ENCODE peak calls at places on chromosome 16, in four cellular contexts. One of them, this sample, is unnamed.
A peak's percentile ranks its signal among the peaks of the same experiment; 100 is the strongest.

GRCh38 chr16:89845417-89845816 is 17.1 kb downstream of the SPIRE2 start:
- DNase-seq in HCT116: no peak
- DNase-seq in GM12878: no peak
- DNase-seq in H1: no peak
- DNase-seq in this sample: no peak

GRCh38 chr16:51193879-51194278 is 42.8 kb upstream of the SALL1 start:
- DNase-seq in GM12878: no peak
- DNase-seq in H1: no peak
- DNase-seq in HCT116: no peak
- DNase-seq in this sample: no peak

GRCh38 chr16:57755061-57755684 is 19.6 kb downstream of the KATNB1 start:
- DNase-seq in H1: no peak
- DNase-seq in HCT116: no peak
- DNase-seq in GM12878: no peak
- DNase-seq in this sample: no peak

GRCh38 chr16:57235128-57236092 is 9.6 kb upstream of the ARL2BP start:
- DNase-seq in HCT116: no peak
- DNase-seq in H1: no peak
- DNase-seq in GM12878: no peak
- DNase-seq in this sample: peak; percentile 23

GRCh38 chr16:85206472-85207356 is 94.4 kb upstream of the CIBAR2 start:
- DNase-seq in HCT116: no peak
- DNase-seq in H1: no peak
- DNase-seq in GM12878: no peak
- DNase-seq in this sample: no peak

GRCh38 chr16:4103741-4104140 is 12.5 kb downstream of the ADCY9 start:
- DNase-seq in GM12878: no peak
- DNase-seq in HCT116: no peak
- DNase-seq in H1: no peak
- DNase-seq in this sample: no peak

GRCh38 chr16:88920618-88921602 is 54.5 kb upstream of the PABPN1L start:
- DNase-seq in GM12878: no peak
- DNase-seq in H1: no peak
- DNase-seq in HCT116: no peak
- DNase-seq in this sample: no peak

GRCh38 chr16:8785408-8785807 is 12.0 kb downstream of the TMEM186 start:
- DNase-seq in H1: no peak
- DNase-seq in HCT116: no peak
- DNase-seq in GM12878: no peak
- DNase-seq in this sample: no peak

GRCh38 chr16:31365131-31365865 is 10.3 kb downstream of the ITGAX start:
- DNase-seq in HCT116: no peak
- DNase-seq in GM12878: no peak
- DNase-seq in H1: no peak
- DNase-seq in this sample: no peak

GRCh38 chr16:48146710-48147109 is 9.1 kb downstream of the ABCC12 start:
- DNase-seq in GM12878: no peak
- DNase-seq in H1: no peak
- DNase-seq in HCT116: no peak
- DNase-seq in this sample: no peak

GRCh38 chr16:59259074-59259963 is 525.2 kb upstream of the GOT2 start:
- DNase-seq in HCT116: no peak
- DNase-seq in GM12878: no peak
- DNase-seq in H1: no peak
- DNase-seq in this sample: no peak

GRCh38 chr16:11742041-11742535 is 569 bp downstream of the TXNDC11 start:
- DNase-seq in HCT116: no peak
- DNase-seq in GM12878: no peak
- DNase-seq in H1: no peak
- DNase-seq in this sample: peak; percentile 58

GRCh38 chr16:27109666-27110523 is 43.2 kb downstream of the C16orf82 start:
- DNase-seq in HCT116: no peak
- DNase-seq in GM12878: no peak
- DNase-seq in H1: peak; percentile 33
- DNase-seq in this sample: peak; percentile 93

GRCh38 chr16:8374586-8374985 is 215.7 kb downstream of the TMEM114 start:
- DNase-seq in H1: no peak
- DNase-seq in GM12878: no peak
- DNase-seq in HCT116: no peak
- DNase-seq in this sample: no peak

GRCh38 chr16:48123104-48123788 is 32.5 kb downstream of the ABCC12 start:
- DNase-seq in H1: no peak
- DNase-seq in GM12878: no peak
- DNase-seq in HCT116: peak; percentile 85
- DNase-seq in this sample: peak; percentile 59

GRCh38 chr16:13111747-13112146 is 210.3 kb downstream of the SHISA9 start:
- DNase-seq in HCT116: no peak
- DNase-seq in GM12878: no peak
- DNase-seq in H1: no peak
- DNase-seq in this sample: no peak

GRCh38 chr16:87678618-87679017 is 76.3 kb downstream of the JPH3 start:
- DNase-seq in GM12878: no peak
- DNase-seq in HCT116: no peak
- DNase-seq in H1: no peak
- DNase-seq in this sample: no peak

GRCh38 chr16:81623365-81624102 is 155.6 kb upstream of the PLCG2 start:
- DNase-seq in H1: no peak
- DNase-seq in GM12878: peak; percentile 37
- DNase-seq in HCT116: peak; percentile 53
- DNase-seq in this sample: peak; percentile 53
- TF ChIP-seq EGR1 in H1: no peak
- TF ChIP-seq EGR1 in GM12878: no peak
- TF ChIP-seq EGR1 in HCT116: no peak
- TF ChIP-seq EGR1 in this sample: no peak

GRCh38 chr16:234468-235305 is at the start of gene FAM234A:
- DNase-seq in HCT116: peak; percentile 62
- DNase-seq in GM12878: peak; percentile 77
- DNase-seq in H1: peak; percentile 68
- DNase-seq in this sample: peak; percentile 97

GRCh38 chr16:228917-229730 is at the start of gene LUC7L:
- DNase-seq in GM12878: peak; percentile 40
- DNase-seq in HCT116: peak; percentile 34
- DNase-seq in H1: peak; percentile 51
- DNase-seq in this sample: peak; percentile 97

GRCh38 chr16:230949-231348 is 1.7 kb upstream of the LUC7L start:
- DNase-seq in H1: no peak
- DNase-seq in GM12878: no peak
- DNase-seq in HCT116: no peak
- DNase-seq in this sample: no peak

GRCh38 chr16:228151-228855 is 946 bp downstream of the LUC7L start:
- DNase-seq in HCT116: no peak
- DNase-seq in H1: no peak
- DNase-seq in GM12878: no peak
- DNase-seq in this sample: no peak

GRCh38 chr16:229731-230281 is 557 bp upstream of the LUC7L start:
- DNase-seq in GM12878: no peak
- DNase-seq in H1: no peak
- DNase-seq in HCT116: no peak
- DNase-seq in this sample: no peak
- TF ChIP-seq EGR1 in GM12878: no peak
- TF ChIP-seq EGR1 in H1: no peak
- TF ChIP-seq EGR1 in HCT116: no peak
- TF ChIP-seq EGR1 in this sample: no peak

GRCh38 chr16:68216240-68216639 is 19.7 kb downstream of the ESRP2 start:
- DNase-seq in GM12878: no peak
- DNase-seq in H1: no peak
- DNase-seq in HCT116: no peak
- DNase-seq in this sample: no peak

GRCh38 chr16:68214726-68215125 is 21.2 kb downstream of the ESRP2 start:
- DNase-seq in HCT116: no peak
- DNase-seq in GM12878: no peak
- DNase-seq in H1: no peak
- DNase-seq in this sample: no peak

GRCh38 chr16:68219708-68220378 is 16.1 kb downstream of the ESRP2 start:
- DNase-seq in HCT116: no peak
- DNase-seq in H1: no peak
- DNase-seq in GM12878: no peak
- DNase-seq in this sample: peak; percentile 4

GRCh38 chr16:68215302-68215701 is 20.6 kb downstream of the ESRP2 start:
- DNase-seq in HCT116: no peak
- DNase-seq in GM12878: no peak
- DNase-seq in H1: no peak
- DNase-seq in this sample: no peak
- TF ChIP-seq EGR1 in HCT116: no peak
- TF ChIP-seq EGR1 in GM12878: no peak
- TF ChIP-seq EGR1 in H1: no peak
- TF ChIP-seq EGR1 in this sample: no peak

DNA sequence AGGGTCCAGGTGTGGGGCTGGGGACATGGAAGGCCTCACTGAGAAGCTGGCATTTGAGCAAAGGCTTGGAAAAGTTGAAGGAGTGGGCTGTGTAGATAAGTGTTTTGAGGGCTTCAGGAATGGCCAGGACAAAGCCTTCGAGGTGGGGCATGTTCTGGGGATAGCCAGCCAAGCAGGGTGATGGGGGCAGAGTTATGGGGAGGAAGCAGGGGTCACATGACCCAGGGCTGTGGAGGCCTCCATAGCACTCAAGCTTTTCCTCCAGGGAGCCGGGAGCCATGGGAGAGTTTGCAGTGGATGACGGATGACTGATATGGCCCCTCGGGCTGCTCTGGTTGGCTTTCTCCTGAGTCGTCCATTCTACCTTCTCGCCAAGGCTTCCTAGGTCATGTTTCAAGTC is 27.6 kb downstream of the PLCG2 start:
- DNase-seq in HCT116: no peak
- DNase-seq in GM12878: no peak
- DNase-seq in H1: no peak
- DNase-seq in this sample: no peak
- TF ChIP-seq EGR1 in HCT116: no peak
- TF ChIP-seq EGR1 in GM12878: no peak
- TF ChIP-seq EGR1 in H1: no peak
- TF ChIP-seq EGR1 in this sample: no peak

DNA sequence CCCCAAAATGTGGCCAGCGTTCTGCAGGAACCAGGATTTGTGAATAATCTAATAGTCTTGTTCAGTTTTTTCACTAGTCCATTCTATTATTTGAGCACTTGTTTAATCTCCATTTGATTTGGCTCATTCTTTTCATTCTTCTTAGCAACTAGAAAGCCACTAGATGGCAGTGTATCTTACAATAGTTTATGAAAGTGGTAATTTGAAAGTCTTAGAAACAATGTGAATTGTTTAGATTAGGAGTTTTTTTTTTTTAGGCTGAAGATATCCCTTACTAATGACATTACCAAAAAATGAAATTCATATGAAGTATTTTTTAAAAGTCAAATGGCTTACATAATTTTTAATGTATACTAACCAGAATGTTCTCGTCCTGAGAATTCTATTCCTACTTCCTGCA is 6.7 kb downstream of the ERI2 start:
- DNase-seq in H1: no peak
- DNase-seq in HCT116: peak; percentile 6
- DNase-seq in GM12878: no peak
- DNase-seq in this sample: peak; percentile 29
- TF ChIP-seq EGR1 in H1: no peak
- TF ChIP-seq EGR1 in HCT116: no peak
- TF ChIP-seq EGR1 in GM12878: no peak
- TF ChIP-seq EGR1 in this sample: no peak

GRCh38 chr16:69724981-69725479 is 1.3 kb downstream of the NQO1 start:
- DNase-seq in HCT116: no peak
- DNase-seq in H1: no peak
- DNase-seq in GM12878: no peak
- DNase-seq in this sample: peak; percentile 24
- TF ChIP-seq EGR1 in HCT116: no peak
- TF ChIP-seq EGR1 in H1: no peak
- TF ChIP-seq EGR1 in GM12878: no peak
- TF ChIP-seq EGR1 in this sample: no peak

GRCh38 chr16:65790768-65791167 is 575.7 kb upstream of the CDH5 start:
- DNase-seq in HCT116: no peak
- DNase-seq in GM12878: no peak
- DNase-seq in H1: no peak
- DNase-seq in this sample: no peak

GRCh38 chr16:65789546-65789945 is 576.9 kb upstream of the CDH5 start:
- DNase-seq in GM12878: no peak
- DNase-seq in H1: no peak
- DNase-seq in HCT116: no peak
- DNase-seq in this sample: no peak

GRCh38 chr16:65786916-65787315 is 579.6 kb upstream of the CDH5 start:
- DNase-seq in H1: no peak
- DNase-seq in GM12878: no peak
- DNase-seq in HCT116: no peak
- DNase-seq in this sample: no peak

GRCh38 chr16:65789148-65789545 is 577.3 kb upstream of the CDH5 start:
- DNase-seq in HCT116: no peak
- DNase-seq in GM12878: no peak
- DNase-seq in H1: no peak
- DNase-seq in this sample: no peak

GRCh38 chr16:65788434-65789147 is 577.9 kb upstream of the CDH5 start:
- DNase-seq in GM12878: no peak
- DNase-seq in H1: no peak
- DNase-seq in HCT116: no peak
- DNase-seq in this sample: no peak
- TF ChIP-seq EGR1 in GM12878: no peak
- TF ChIP-seq EGR1 in H1: no peak
- TF ChIP-seq EGR1 in HCT116: no peak
- TF ChIP-seq EGR1 in this sample: no peak